ENCODE peak calls at places on chromosomes 4 and X, in nine cellular contexts. One of them, this sample, is unnamed.

GRCh38 chr4:15702941-15703403 is at the start of gene BST1:
- DNase-seq in CD8-positive, alpha-beta T cell: peak; percentile 57
- DNase-seq in Caco-2: no peak
- DNase-seq in endodermal cell: peak; percentile 76
- DNase-seq in astrocyte of the spinal cord: peak; percentile 68
- DNase-seq in WTC11: peak; percentile 69
- DNase-seq in GM13976: peak; percentile 61
- DNase-seq in heart right ventricle: peak; percentile 74
- DNase-seq in astrocyte of the cerebellum: no peak
- DNase-seq in this sample: no peak

GRCh38 chr4:158856852-158857251 is 88.0 kb downstream of the FNIP2 start:
- DNase-seq in CD8-positive, alpha-beta T cell: no peak
- DNase-seq in Caco-2: peak; percentile 28
- DNase-seq in endodermal cell: no peak
- DNase-seq in astrocyte of the spinal cord: peak; percentile 58
- DNase-seq in WTC11: no peak
- DNase-seq in GM13976: peak; percentile 63
- DNase-seq in heart right ventricle: no peak
- DNase-seq in astrocyte of the cerebellum: peak; percentile 35
- DNase-seq in this sample: peak; percentile 49

GRCh38 chr4:15327311-15328298 is 100.2 kb upstream of the C1QTNF7 start:
- DNase-seq in CD8-positive, alpha-beta T cell: no peak
- DNase-seq in Caco-2: no peak
- DNase-seq in endodermal cell: no peak
- DNase-seq in astrocyte of the spinal cord: peak; percentile 74
- DNase-seq in WTC11: no peak
- DNase-seq in GM13976: no peak
- DNase-seq in heart right ventricle: no peak
- DNase-seq in astrocyte of the cerebellum: peak; percentile 15
- DNase-seq in this sample: no peak

GRCh38 chr4:153476829-153477574 is 10.8 kb downstream of the TMEM131L start:
- DNase-seq in CD8-positive, alpha-beta T cell: no peak
- DNase-seq in Caco-2: no peak
- DNase-seq in endodermal cell: peak; percentile 36
- DNase-seq in astrocyte of the spinal cord: no peak
- DNase-seq in WTC11: no peak
- DNase-seq in GM13976: no peak
- DNase-seq in heart right ventricle: no peak
- DNase-seq in astrocyte of the cerebellum: no peak
- DNase-seq in this sample: no peak

GRCh38 chrX:106935175-106935574 is 15.0 kb downstream of the CLDN2 start:
- DNase-seq in CD8-positive, alpha-beta T cell: no peak
- DNase-seq in Caco-2: no peak
- DNase-seq in endodermal cell: no peak
- DNase-seq in astrocyte of the spinal cord: no peak
- DNase-seq in WTC11: no peak
- DNase-seq in GM13976: no peak
- DNase-seq in heart right ventricle: no peak
- DNase-seq in astrocyte of the cerebellum: no peak
- DNase-seq in this sample: no peak

GRCh38 chrX:147757750-147758149 is 154.0 kb upstream of the FMR1 start:
- DNase-seq in CD8-positive, alpha-beta T cell: no peak
- DNase-seq in Caco-2: no peak
- DNase-seq in endodermal cell: no peak
- DNase-seq in astrocyte of the spinal cord: no peak
- DNase-seq in WTC11: no peak
- DNase-seq in GM13976: no peak
- DNase-seq in heart right ventricle: no peak
- DNase-seq in astrocyte of the cerebellum: no peak
- DNase-seq in this sample: peak; percentile 61

GRCh38 chr4:7861440-7861881 is 78.2 kb downstream of the AFAP1 start:
- DNase-seq in CD8-positive, alpha-beta T cell: no peak
- DNase-seq in Caco-2: peak; percentile 65
- DNase-seq in endodermal cell: peak; percentile 78
- DNase-seq in astrocyte of the spinal cord: peak; percentile 96
- DNase-seq in WTC11: peak; percentile 57
- DNase-seq in GM13976: no peak
- DNase-seq in heart right ventricle: peak; percentile 31
- DNase-seq in astrocyte of the cerebellum: peak; percentile 93
- DNase-seq in this sample: peak; percentile 27

GRCh38 chrX:70166601-70167590 is 10.4 kb upstream of the DGAT2L6 start:
- DNase-seq in CD8-positive, alpha-beta T cell: no peak
- DNase-seq in Caco-2: no peak
- DNase-seq in endodermal cell: no peak
- DNase-seq in astrocyte of the spinal cord: peak; percentile 84
- DNase-seq in WTC11: no peak
- DNase-seq in GM13976: no peak
- DNase-seq in heart right ventricle: no peak
- DNase-seq in astrocyte of the cerebellum: peak; percentile 37
- DNase-seq in this sample: peak; percentile 38

DNA sequence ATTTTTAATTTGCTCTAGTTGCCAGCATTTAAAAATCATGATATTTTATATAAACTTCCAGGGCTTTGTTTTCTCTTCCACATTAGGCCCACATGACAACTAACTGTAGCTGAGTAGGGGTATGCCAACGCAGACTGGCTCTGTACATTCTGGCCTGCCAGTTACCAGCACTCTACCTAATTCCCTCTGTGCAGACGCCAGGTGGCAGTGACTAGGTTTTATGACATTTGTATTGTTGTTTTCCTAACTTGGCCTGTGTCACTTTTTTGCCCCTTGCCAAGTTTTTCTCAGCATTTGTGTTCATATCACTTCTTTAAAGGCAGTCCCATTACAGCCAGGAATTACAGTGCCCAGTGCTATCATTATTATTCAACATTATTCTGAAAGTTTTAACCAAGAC is 347.5 kb downstream of the NKX6-1 start:
- DNase-seq in CD8-positive, alpha-beta T cell: no peak
- DNase-seq in Caco-2: no peak
- DNase-seq in endodermal cell: no peak
- DNase-seq in astrocyte of the spinal cord: no peak
- DNase-seq in WTC11: no peak
- DNase-seq in GM13976: no peak
- DNase-seq in heart right ventricle: no peak
- DNase-seq in astrocyte of the cerebellum: no peak
- DNase-seq in this sample: peak; percentile 26
- TF ChIP-seq CTCF in CD8-positive, alpha-beta T cell: no peak
- TF ChIP-seq CTCF in Caco-2: no peak
- TF ChIP-seq CTCF in endodermal cell: no peak
- TF ChIP-seq CTCF in astrocyte of the spinal cord: no peak
- TF ChIP-seq CTCF in WTC11: no peak
- TF ChIP-seq CTCF in GM13976: no peak
- TF ChIP-seq CTCF in heart right ventricle: no peak
- TF ChIP-seq CTCF in astrocyte of the cerebellum: no peak
- TF ChIP-seq CTCF in this sample: no peak

DNA sequence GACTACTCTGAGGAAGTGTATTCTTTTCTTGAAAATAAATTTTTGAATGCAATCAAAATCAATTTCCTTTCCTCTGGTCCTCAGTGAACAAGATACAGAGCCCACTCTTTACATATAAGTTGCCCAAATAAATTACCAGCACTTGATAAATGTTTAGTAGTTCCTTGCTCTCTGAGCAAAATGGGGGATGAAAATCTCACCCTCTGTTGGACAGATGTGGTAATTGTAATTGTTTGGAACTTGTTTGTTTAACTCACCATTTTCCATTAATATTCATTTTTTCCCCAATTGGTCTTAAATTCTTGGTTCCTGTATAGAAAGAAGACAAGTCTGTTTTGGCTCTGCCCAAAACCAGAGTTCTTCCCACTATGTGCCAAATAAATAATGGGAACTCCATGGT is 146.3 kb downstream of the LDB2 start:
- DNase-seq in CD8-positive, alpha-beta T cell: no peak
- DNase-seq in Caco-2: no peak
- DNase-seq in endodermal cell: no peak
- DNase-seq in astrocyte of the spinal cord: peak; percentile 22
- DNase-seq in WTC11: no peak
- DNase-seq in GM13976: no peak
- DNase-seq in heart right ventricle: no peak
- DNase-seq in astrocyte of the cerebellum: no peak
- DNase-seq in this sample: peak; percentile 17
- TF ChIP-seq CTCF in CD8-positive, alpha-beta T cell: no peak
- TF ChIP-seq CTCF in Caco-2: no peak
- TF ChIP-seq CTCF in endodermal cell: peak; percentile 69
- TF ChIP-seq CTCF in astrocyte of the spinal cord: peak; percentile 38
- TF ChIP-seq CTCF in WTC11: no peak
- TF ChIP-seq CTCF in GM13976: no peak
- TF ChIP-seq CTCF in heart right ventricle: peak; percentile 11
- TF ChIP-seq CTCF in astrocyte of the cerebellum: peak; percentile 34
- TF ChIP-seq CTCF in this sample: no peak

DNA sequence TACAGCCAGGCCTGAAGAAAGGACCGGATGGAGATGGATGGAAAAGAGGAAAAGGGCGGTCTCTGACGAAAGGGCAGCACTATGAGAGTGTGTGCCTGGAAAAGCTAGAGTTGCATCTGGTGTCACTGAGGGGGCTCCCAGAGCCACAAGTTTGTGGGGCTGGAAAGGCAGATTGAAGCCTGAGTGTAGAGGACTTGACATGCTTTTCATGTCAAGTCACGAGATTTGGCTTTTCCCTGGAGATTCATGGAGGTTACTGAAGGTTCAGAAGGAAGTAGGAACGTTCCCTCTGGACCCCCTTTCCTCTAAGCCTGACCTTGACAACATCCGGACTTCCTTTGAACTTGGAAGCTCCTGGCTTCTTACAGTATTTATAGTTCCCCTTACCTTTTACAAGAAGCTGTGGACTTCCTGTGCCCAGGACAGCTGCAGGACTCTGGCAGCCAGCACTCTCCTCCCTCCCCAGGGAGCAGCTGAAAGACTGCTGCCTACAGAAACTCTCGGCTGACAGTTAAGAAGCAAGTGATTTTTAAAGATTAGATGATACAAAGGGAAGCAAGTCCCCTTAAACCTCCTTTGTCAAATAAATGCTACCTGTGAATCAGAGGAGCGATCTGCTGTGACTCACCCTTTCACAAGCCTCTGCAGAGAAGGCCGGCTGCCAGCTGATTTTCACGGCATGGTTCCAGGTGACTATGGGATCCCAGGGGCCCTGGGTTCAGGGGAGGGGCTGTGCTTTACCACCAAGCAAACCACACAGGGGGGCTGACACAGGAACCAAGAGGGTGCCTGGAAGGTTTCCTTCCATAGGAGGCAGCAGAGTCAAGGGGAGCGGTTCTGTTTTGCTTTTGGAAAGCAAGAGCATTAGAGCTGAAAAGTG is 72.9 kb upstream of the STIM2 start:
- DNase-seq in CD8-positive, alpha-beta T cell: peak; percentile 35
- DNase-seq in Caco-2: peak; percentile 5
- DNase-seq in endodermal cell: peak; percentile 90
- DNase-seq in astrocyte of the spinal cord: peak; percentile 78
- DNase-seq in WTC11: peak; percentile 50
- DNase-seq in GM13976: no peak
- DNase-seq in heart right ventricle: peak; percentile 36
- DNase-seq in astrocyte of the cerebellum: peak; percentile 46
- DNase-seq in this sample: peak; percentile 88
- TF ChIP-seq CTCF in CD8-positive, alpha-beta T cell: peak; percentile 39
- TF ChIP-seq CTCF in Caco-2: no peak
- TF ChIP-seq CTCF in endodermal cell: peak; percentile 76
- TF ChIP-seq CTCF in astrocyte of the spinal cord: peak; percentile 50
- TF ChIP-seq CTCF in WTC11: no peak
- TF ChIP-seq CTCF in GM13976: peak; percentile 28
- TF ChIP-seq CTCF in heart right ventricle: peak; percentile 55
- TF ChIP-seq CTCF in astrocyte of the cerebellum: peak; percentile 47
- TF ChIP-seq CTCF in this sample: no peak

GRCh38 chr4:108774809-108775530 is 12.1 kb upstream of the ETNPPL start:
- DNase-seq in CD8-positive, alpha-beta T cell: no peak
- DNase-seq in Caco-2: no peak
- DNase-seq in endodermal cell: no peak
- DNase-seq in astrocyte of the spinal cord: no peak
- DNase-seq in WTC11: no peak
- DNase-seq in GM13976: no peak
- DNase-seq in heart right ventricle: peak; percentile 63
- DNase-seq in astrocyte of the cerebellum: no peak
- DNase-seq in this sample: peak; percentile 68
- TF ChIP-seq CTCF in CD8-positive, alpha-beta T cell: no peak
- TF ChIP-seq CTCF in Caco-2: no peak
- TF ChIP-seq CTCF in endodermal cell: peak; percentile 47
- TF ChIP-seq CTCF in astrocyte of the spinal cord: no peak
- TF ChIP-seq CTCF in WTC11: no peak
- TF ChIP-seq CTCF in GM13976: no peak
- TF ChIP-seq CTCF in heart right ventricle: peak; percentile 42
- TF ChIP-seq CTCF in astrocyte of the cerebellum: no peak
- TF ChIP-seq CTCF in this sample: no peak

This sample was measured in MCF 10A.